ENCODE peak calls at places on chromosomes 2 and 18, in four cellular contexts. O is ovary, M is heart left ventricle, T is HepG2. Q is an unnamed sample.

GRCh38 chr2:203648273-203648672 is 58.2 kb upstream of the CD28 start:
- DNase-seq in O (no peak), T (peak; percentile 94), M (no peak), Q (no peak)

GRCh38 chr2:64437883-64438282 is 16.1 kb upstream of the LGALSL start:
- DNase-seq in O (no peak), M (no peak), T (no peak), Q (no peak)

GRCh38 chr2:121038831-121039230 is 246.2 kb downstream of the TFCP2L1 start:
- DNase-seq in M (no peak), O (no peak), T (no peak), Q (no peak)

GRCh38 chr18:64100136-64100922 is 48.6 kb downstream of the LINC00305 start:
- DNase-seq in T (no peak), M (no peak), O (no peak), Q (no peak)

GRCh38 chr2:156087875-156088274 is 244.6 kb downstream of the NR4A2 start:
- DNase-seq in O (no peak), T (no peak), M (no peak), Q (no peak)

GRCh38 chr2:168663993-168664392 is 138.4 kb upstream of the NOSTRIN start:
- DNase-seq in O (no peak), M (no peak), T (no peak), Q (no peak)

GRCh38 chr2:45698538-45698937 is 47.1 kb downstream of the PRKCE start:
- DNase-seq in O (no peak), M (no peak), T (no peak), Q (no peak)

GRCh38 chr2:241724259-241724974 is 10.0 kb upstream of the D2HGDH start:
- DNase-seq in M (peak; percentile 23), T (no peak), O (no peak), Q (no peak)

GRCh38 chr2:17813742-17814458 is 2.4 kb upstream of the MSGN1 start:
- DNase-seq in M (peak; percentile 69), T (no peak), O (no peak), Q (peak; percentile 42)

GRCh38 chr18:53551868-53552426 is 672.5 kb downstream of the MBD2 start:
- DNase-seq in M (peak; percentile 35), T (no peak), O (no peak), Q (no peak)

GRCh38 chr18:54162431-54162830 is 62.0 kb downstream of the MBD2 start:
- DNase-seq in M (no peak), O (no peak), T (no peak), Q (no peak)

GRCh38 chr2:71743995-71744675 is 290.8 kb downstream of the DYSF start:
- DNase-seq in M (no peak), T (no peak), O (no peak), Q (peak; percentile 87)

GRCh38 chr2:188369365-188369764 is 77.7 kb downstream of the GULP1 start:
- DNase-seq in M (peak; percentile 26), O (no peak), T (peak; percentile 57), Q (peak; percentile 11)

GRCh38 chr2:98917031-98917459 is 19.0 kb downstream of the CRACDL start:
- DNase-seq in O (no peak), T (no peak), M (no peak), Q (no peak)

GRCh38 chr2:170814551-170815245 is 2.0 kb upstream of the GAD1 start:
- DNase-seq in O (no peak), T (no peak), M (no peak), Q (no peak)

GRCh38 chr2:60453301-60453700 is 100.2 kb downstream of the BCL11A start:
- DNase-seq in O (no peak), T (no peak), M (no peak), Q (no peak)

GRCh38 chr2:69375494-69376353 is 11.3 kb downstream of the GFPT1 start:
- DNase-seq in T (no peak), O (no peak), M (no peak), Q (no peak)

GRCh38 chr2:72956936-72957335 is 39.6 kb downstream of the EMX1 start:
- DNase-seq in T (no peak), O (no peak), M (peak; percentile 17), Q (no peak)

GRCh38 chr18:48834421-48835011 is 116.2 kb downstream of the SMAD7 start:
- DNase-seq in M (peak; percentile 75), O (no peak), T (no peak), Q (peak; percentile 30)

GRCh38 chr2:240269380-240269779 is 128.9 kb upstream of the OTOS start:
- DNase-seq in T (no peak), M (no peak), O (no peak), Q (no peak)

GRCh38 chr2:238894950-238895298 is 47.0 kb downstream of the TWIST2 start:
- DNase-seq in M (no peak), O (no peak), T (no peak), Q (no peak)

GRCh38 chr2:207750876-207751275 is 18.8 kb downstream of the FZD5 start:
- DNase-seq in M (no peak), T (no peak), O (no peak), Q (no peak)

GRCh38 chr2:177165103-177165583 is 47.5 kb upstream of the HNRNPA3 start:
- DNase-seq in T (no peak), O (peak; percentile 44), M (peak; percentile 34), Q (no peak)

GRCh38 chr2:118834440-118834810 is 13.0 kb downstream of the EN1 start:
- DNase-seq in T (no peak), M (no peak), O (no peak), Q (no peak)
- TF ChIP-seq POLR2A in T (no peak), M (no peak), O (no peak), Q (no peak)

DNA sequence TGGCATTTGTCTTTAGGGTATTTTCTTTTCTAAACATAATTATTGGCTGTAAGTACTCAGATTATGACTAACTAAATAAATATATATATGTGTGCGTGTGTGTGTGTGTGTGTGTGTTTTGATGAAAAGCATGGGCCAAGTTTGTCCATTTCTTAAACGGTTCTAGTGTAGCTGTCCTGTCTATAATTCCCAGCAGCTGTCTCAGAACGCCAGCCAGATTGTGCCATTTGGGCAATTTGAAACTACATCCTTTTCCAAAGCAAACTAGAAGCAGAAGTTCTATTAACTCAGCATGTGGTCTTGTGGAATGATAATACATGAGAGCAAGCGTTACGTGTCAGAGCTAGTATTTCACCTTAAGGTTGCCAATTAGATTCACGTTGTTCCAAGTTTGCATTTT is 1.7 kb downstream of the ARHGAP28 start:
- DNase-seq in O (peak; percentile 25), T (no peak), M (no peak), Q (peak; percentile 58)
- H3K4me3 ChIP-seq in O (no peak overlapping the region), T (no peak overlapping the region), M (no peak overlapping the region), Q (peak overlapping the region; percentile 60)

GRCh38 chr2:18833941-18834340 is 244.6 kb upstream of the NT5C1B start:
- DNase-seq in T (no peak), O (no peak), M (no peak), Q (no peak)

GRCh38 chr2:18836436-18836835 is 247.1 kb upstream of the NT5C1B start:
- DNase-seq in T (peak; percentile 35), M (no peak), O (no peak), Q (no peak)

GRCh38 chr2:18831916-18832510 is 242.6 kb upstream of the NT5C1B start:
- DNase-seq in O (no peak), M (no peak), T (no peak), Q (no peak)

GRCh38 chr2:18835787-18836186 is 246.4 kb upstream of the NT5C1B start:
- DNase-seq in M (no peak), T (no peak), O (no peak), Q (no peak)

GRCh38 chr2:18834341-18834740 is 245.0 kb upstream of the NT5C1B start:
- DNase-seq in T (no peak), M (no peak), O (no peak), Q (no peak)
- TF ChIP-seq POLR2A in T (no peak), M (no peak), O (no peak), Q (no peak)

DNA sequence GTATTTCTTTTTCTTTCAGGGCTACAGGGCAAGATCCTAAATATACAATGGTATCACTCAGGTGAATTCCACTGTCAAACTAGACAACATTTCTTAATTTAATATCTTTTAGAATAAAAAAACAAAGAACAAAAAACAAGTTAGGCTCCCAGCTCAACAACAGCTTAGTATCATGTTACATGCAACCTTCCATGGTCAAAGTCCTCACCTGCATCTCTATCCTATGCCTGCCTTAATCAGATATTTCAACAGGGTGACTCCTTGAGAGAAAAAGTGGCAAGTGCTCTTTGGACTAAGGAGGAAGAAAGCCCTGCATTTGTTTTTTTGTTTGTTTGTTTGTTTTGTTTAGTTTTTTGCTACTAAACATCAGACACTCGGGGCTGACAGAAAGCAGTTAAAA is 50.2 kb downstream of the WDFY1 start:
- DNase-seq in O (no peak), M (no peak), T (peak; percentile 20), Q (no peak)
- H3K4me3 ChIP-seq in O (no peak overlapping the region), M (no peak overlapping the region), T (no peak overlapping the region), Q (no peak overlapping the region)

GRCh38 chr2:174486614-174487535 is at the start of gene GPR155:
- DNase-seq in T (peak; percentile 93), M (peak; percentile 100), O (peak; percentile 100), Q (peak; percentile 99)

GRCh38 chr2:174487536-174488162 is 820 bp upstream of the GPR155 start:
- DNase-seq in T (no peak), M (no peak), O (no peak), Q (no peak)

GRCh38 chr2:174484573-174484972 is 2.3 kb downstream of the GPR155 start:
- DNase-seq in O (no peak), T (no peak), M (no peak), Q (no peak)

GRCh38 chr2:174482854-174483253 is 4.0 kb downstream of the GPR155 start:
- DNase-seq in O (no peak), M (no peak), T (no peak), Q (no peak)

GRCh38 chr2:174485763-174486613 is 841 bp downstream of the GPR155 start:
- DNase-seq in T (no peak), O (peak; percentile 28), M (peak; percentile 44), Q (peak; percentile 14)
- TF ChIP-seq POLR2A in T (no peak), O (no peak), M (no peak), Q (no peak)

Q was measured in gastrocnemius medialis.